ENCODE peak calls at places on chromosome 16, in five cellular contexts. D is psoas muscle, A is OCI-LY7, R is body of pancreas, P is Peyer's patch. K is an unnamed sample.

GRCh38 chr16:87926246-87927194 is 9.8 kb downstream of the CA5A start:
- DNase-seq in D (no peak), A (no peak), R (no peak), P (peak; percentile 66), K (no peak)

GRCh38 chr16:89556750-89557149 is 3.7 kb upstream of the RPL13 start:
- DNase-seq in D (no peak), A (no peak), R (no peak), P (no peak), K (no peak)

GRCh38 chr16:13041646-13042045 is 140.2 kb downstream of the SHISA9 start:
- DNase-seq in D (no peak), A (no peak), R (no peak), P (no peak), K (no peak)

GRCh38 chr16:69563605-69564580 is 1.9 kb upstream of the NFAT5 start:
- DNase-seq in D (no peak), A (peak; percentile 71), R (no peak), P (peak; percentile 34), K (no peak)

GRCh38 chr16:22638393-22639206 is 127.9 kb downstream of the NPIPB5 start:
- DNase-seq in D (no peak), A (no peak), R (no peak), P (no peak), K (no peak)

GRCh38 chr16:23962001-23962400 is 126.2 kb downstream of the PRKCB start:
- DNase-seq in D (no peak), A (no peak), R (no peak), P (no peak), K (no peak)

GRCh38 chr16:80317132-80318098 is 223.4 kb upstream of the DYNLRB2 start:
- DNase-seq in D (no peak), A (no peak), R (no peak), P (no peak), K (no peak)

GRCh38 chr16:85607331-85607765 is 5.8 kb upstream of the GSE1 start:
- DNase-seq in D (no peak), A (peak; percentile 85), R (no peak), P (peak; percentile 35), K (no peak)

GRCh38 chr16:27322858-27323780 is 9.3 kb downstream of the IL4R start:
- DNase-seq in D (no peak), A (no peak), R (peak; percentile 80), P (no peak), K (no peak)

GRCh38 chr16:610513-611381 is 20.0 kb upstream of the WFIKKN1 start:
- DNase-seq in D (peak; percentile 84), A (peak; percentile 31), R (peak; percentile 79), P (peak; percentile 43), K (no peak)

GRCh38 chr16:89318430-89318758 is 100.9 kb downstream of the ZNF778 start:
- DNase-seq in D (no peak), A (no peak), R (no peak), P (no peak), K (no peak)

GRCh38 chr16:19805459-19806160 is 79.0 kb downstream of the GPRC5B start:
- DNase-seq in D (no peak), A (no peak), R (no peak), P (no peak), K (no peak)

GRCh38 chr16:50279142-50279865 is 13.0 kb downstream of the ADCY7 start:
- DNase-seq in D (peak; percentile 67), A (no peak), R (peak; percentile 79), P (peak; percentile 44), K (peak; percentile 50)

GRCh38 chr16:19136549-19137196 is 22.9 kb downstream of the ITPRIPL2 start:
- DNase-seq in D (no peak), A (no peak), R (peak; percentile 69), P (no peak), K (no peak)

GRCh38 chr16:51807551-51807950 is 656.5 kb upstream of the SALL1 start:
- DNase-seq in D (no peak), A (no peak), R (no peak), P (no peak), K (no peak)

GRCh38 chr16:80580109-80580832 is 39.5 kb downstream of the DYNLRB2 start:
- DNase-seq in D (no peak), A (no peak), R (no peak), P (peak; percentile 55), K (no peak)

GRCh38 chr16:2938206-2938605 is 25.9 kb upstream of the KREMEN2 start:
- DNase-seq in D (no peak), A (no peak), R (no peak), P (no peak), K (no peak)

GRCh38 chr16:2937170-2937569 is 25.4 kb downstream of the FLYWCH1 start:
- DNase-seq in D (no peak), A (no peak), R (no peak), P (no peak), K (no peak)

GRCh38 chr16:2935418-2935817 is 23.7 kb downstream of the FLYWCH1 start:
- DNase-seq in D (no peak), A (no peak), R (no peak), P (no peak), K (no peak)

GRCh38 chr16:2934450-2934849 is 22.7 kb downstream of the FLYWCH1 start:
- DNase-seq in D (no peak), A (no peak), R (no peak), P (no peak), K (no peak)

GRCh38 chr16:2936436-2937011 is 24.8 kb downstream of the FLYWCH1 start:
- DNase-seq in D (no peak), A (no peak), R (no peak), P (no peak), K (no peak)
- H3K36me3 ChIP-seq in D (peaks cover 4% of the 10 kb centered on the region), A (peaks cover 31% of the 10 kb centered on the region), R (peaks cover 18% of the 10 kb centered on the region), P (peaks cover 82% of the 10 kb centered on the region), K (peaks cover 99% of the 10 kb centered on the region)

GRCh38 chr16:6447046-6447445 is 885.6 kb upstream of the RBFOX1 start:
- DNase-seq in D (no peak), A (no peak), R (no peak), P (no peak), K (no peak)
- H3K27ac ChIP-seq in D (no peak overlapping the region), A (no peak overlapping the region), R (no peak overlapping the region), P (no peak overlapping the region), K (no peak overlapping the region)

GRCh38 chr16:3292604-3293003 is 9.3 kb downstream of the ZNF263 start:
- DNase-seq in D (no peak), A (no peak), R (no peak), P (no peak), K (no peak)
- H3K9me3 ChIP-seq in D (peaks cover 95% of the 10 kb centered on the region), A (no peaks in the 10 kb centered on the region), R (peaks cover 7% of the 10 kb centered on the region), P (no peaks in the 10 kb centered on the region), K (no peaks in the 10 kb centered on the region)

GRCh38 chr16:2769675-2770056 is 7.4 kb downstream of the ELOB start:
- DNase-seq in D (peak; percentile 59), A (no peak), R (no peak), P (no peak), K (no peak)

GRCh38 chr16:2770781-2771111 is 6.3 kb downstream of the ELOB start:
- DNase-seq in D (no peak), A (no peak), R (no peak), P (no peak), K (no peak)

GRCh38 chr16:2770057-2770780 is 6.9 kb downstream of the ELOB start:
- DNase-seq in D (peak; percentile 50), A (no peak), R (no peak), P (no peak), K (no peak)

GRCh38 chr16:2773188-2773968 is 3.7 kb downstream of the ELOB start:
- DNase-seq in D (no peak), A (no peak), R (no peak), P (no peak), K (no peak)

GRCh38 chr16:2771496-2772402 is 5.3 kb downstream of the ELOB start:
- DNase-seq in D (no peak), A (no peak), R (no peak), P (no peak), K (no peak)
- H3K36me3 ChIP-seq in D (peaks cover 17% of the 10 kb centered on the region), A (peaks cover 89% of the 10 kb centered on the region), R (peaks cover 42% of the 10 kb centered on the region), P (peaks cover 83% of the 10 kb centered on the region), K (peaks cover 10% of the 10 kb centered on the region)

GRCh38 chr16:74168445-74168844 is 128.2 kb upstream of the PSMD7 start:
- DNase-seq in D (no peak), A (no peak), R (no peak), P (no peak), K (no peak)

GRCh38 chr16:74169687-74170522 is 126.7 kb upstream of the PSMD7 start:
- DNase-seq in D (no peak), A (no peak), R (no peak), P (no peak), K (no peak)
- H3K27ac ChIP-seq in D (no peak overlapping the region), A (no peak overlapping the region), R (no peak overlapping the region), P (no peak overlapping the region), K (peak overlapping the region; percentile 59)

GRCh38 chr16:35714665-35715064 is 2255.3 kb downstream of the TP53TG3F start:
- DNase-seq in D (no peak), A (no peak), R (no peak), P (no peak), K (no peak)

GRCh38 chr16:35711958-35712357 is 2252.5 kb downstream of the TP53TG3F start:
- DNase-seq in D (no peak), A (no peak), R (no peak), P (no peak), K (no peak)

GRCh38 chr16:35706901-35707300 is 2247.5 kb downstream of the TP53TG3F start:
- DNase-seq in D (no peak), A (no peak), R (no peak), P (no peak), K (no peak)

GRCh38 chr16:35713762-35714650 is 2254.6 kb downstream of the TP53TG3F start:
- DNase-seq in D (no peak), A (no peak), R (no peak), P (no peak), K (no peak)

DNA sequence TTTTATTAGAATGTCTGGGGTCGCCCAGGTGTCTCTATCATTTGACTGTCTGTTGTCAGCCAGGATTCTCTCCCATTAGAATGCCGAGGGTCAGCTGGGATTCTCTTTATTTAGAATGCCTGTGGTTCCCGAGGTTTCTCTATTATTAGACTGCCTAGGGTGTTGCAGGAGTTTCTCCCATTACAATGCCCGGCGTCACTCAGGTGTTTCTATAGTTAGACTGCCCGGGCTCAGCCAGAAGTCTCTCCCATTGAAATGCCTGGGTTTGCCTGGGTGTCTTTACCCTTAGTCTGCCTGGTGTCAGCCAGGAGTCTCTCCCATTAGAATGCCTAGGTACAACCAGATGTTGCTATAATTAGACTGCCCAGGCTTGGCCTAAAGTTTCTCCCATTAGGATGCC is 2252.0 kb downstream of the TP53TG3F start:
- DNase-seq in D (no peak), A (no peak), R (no peak), P (no peak), K (no peak)
- H3K9me3 ChIP-seq in D (peaks cover 8% of the 10 kb centered on the region), A (peaks cover 21% of the 10 kb centered on the region), R (peaks cover 2% of the 10 kb centered on the region), P (no peaks in the 10 kb centered on the region), K (no peaks in the 10 kb centered on the region)

DNA sequence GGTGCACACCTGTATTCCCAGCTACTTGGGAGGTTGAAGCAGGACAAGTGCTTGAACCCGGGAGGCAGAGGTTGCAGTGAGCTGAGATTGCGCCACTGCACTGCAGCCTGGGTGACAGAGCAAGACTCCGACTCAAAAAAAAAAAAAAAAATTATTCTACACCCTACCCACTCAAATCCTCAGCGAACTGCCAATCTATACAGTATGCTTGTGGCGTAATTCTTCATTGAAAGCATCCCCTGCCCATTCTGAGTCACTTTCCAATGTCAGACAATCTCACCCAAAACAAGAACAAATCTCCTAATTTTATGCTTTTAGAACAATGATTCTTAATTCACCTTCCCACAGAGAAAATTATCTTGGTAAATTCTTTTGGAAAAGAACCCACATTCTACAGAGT is 12.0 kb downstream of the AMFR start:
- DNase-seq in D (no peak), A (no peak), R (no peak), P (no peak), K (no peak)
- H3K36me3 ChIP-seq in D (peaks cover 7% of the 10 kb centered on the region), A (peaks cover 67% of the 10 kb centered on the region), R (no peaks in the 10 kb centered on the region), P (peaks cover 21% of the 10 kb centered on the region), K (peaks cover 57% of the 10 kb centered on the region)

K was measured in heart right ventricle.